ENCODE peak calls at places on chromosome 18, in six cellular contexts. T is psoas muscle, C is stomach, F is left ventricle myocardium inferior, N is neural progenitor cell, H is OCI-LY7. O is an unnamed sample. For H3K36me3 and H3K4me1, the result is how much of the 10 kb centered on the place peaks cover.

GRCh38 chr18:1047406-1047805 is 142.7 kb downstream of the ADCYAP1 start:
- DNase-seq in C (no peak), H (no peak), T (no peak), N (no peak), F (no peak), O (no peak)

GRCh38 chr18:38367473-38367872 is 801.9 kb upstream of the CELF4 start:
- DNase-seq in C (no peak), T (no peak), H (no peak), F (no peak), N (no peak), O (no peak)

GRCh38 chr18:32019251-32019943 is 772 bp downstream of the RNF125 start:
- DNase-seq in F (peak), N (peak), T (peak), H (peak), C (peak), O (peak)

GRCh38 chr18:44143054-44143453 is 537.6 kb upstream of the SETBP1 start:
- DNase-seq in N (no peak), H (no peak), F (no peak), T (no peak), C (no peak), O (no peak)

GRCh38 chr18:32607816-32608215 is 137.1 kb upstream of the GAREM1 start:
- DNase-seq in N (no peak), H (no peak), F (no peak), C (no peak), T (no peak), O (no peak)

GRCh38 chr18:62522178-62522509 is 681 bp upstream of the ZCCHC2 start:
- DNase-seq in H (no peak), T (no peak), C (no peak), F (no peak), N (no peak), O (no peak)

GRCh38 chr18:13463526-13463925 is 245.0 kb downstream of the LDLRAD4 start:
- DNase-seq in T (no peak), F (no peak), N (no peak), C (no peak), H (no peak), O (no peak)

GRCh38 chr18:27227721-27228120 is 42.6 kb upstream of the CHST9 start:
- DNase-seq in F (no peak), H (no peak), N (no peak), C (no peak), T (no peak), O (no peak)

GRCh38 chr18:67282796-67283195 is 233.7 kb downstream of the DSEL start:
- DNase-seq in H (no peak), F (no peak), C (no peak), T (no peak), N (no peak), O (no peak)

GRCh38 chr18:32139835-32140283 is 48.2 kb downstream of the RNF138 start:
- DNase-seq in N (no peak), C (no peak), T (no peak), H (no peak), F (no peak), O (no peak)

GRCh38 chr18:12593861-12594260 is 64.0 kb downstream of the SPIRE1 start:
- DNase-seq in C (no peak), N (no peak), H (no peak), T (no peak), F (no peak), O (no peak)

GRCh38 chr18:76455015-76455676 is 39.9 kb downstream of the ZNF516 start:
- DNase-seq in H (no peak), F (no peak), C (no peak), N (no peak), T (no peak), O (no peak)

GRCh38 chr18:50917021-50917420 is 38.1 kb downstream of the ME2 start:
- DNase-seq in T (no peak), C (no peak), H (no peak), F (no peak), N (no peak), O (no peak)

GRCh38 chr18:66508937-66509336 is 95.0 kb downstream of the CDH19 start:
- DNase-seq in F (no peak), H (no peak), T (no peak), C (no peak), N (no peak), O (no peak)

GRCh38 chr18:60053747-60054304 is 154.0 kb downstream of the PMAIP1 start:
- DNase-seq in F (no peak), T (no peak), N (peak), C (no peak), H (no peak), O (no peak)

GRCh38 chr18:63492851-63493250 is 16.1 kb downstream of the SERPINB5 start:
- DNase-seq in T (no peak), N (no peak), F (no peak), C (no peak), H (no peak), O (no peak)

GRCh38 chr18:36634573-36635216 is 194.1 kb downstream of the TPGS2 start:
- DNase-seq in H (no peak), T (no peak), C (no peak), N (no peak), F (no peak), O (no peak)

GRCh38 chr18:27315001-27315400 is 129.9 kb upstream of the CHST9 start:
- DNase-seq in T (no peak), F (no peak), C (no peak), N (no peak), H (no peak), O (no peak)

GRCh38 chr18:9736942-9737813 is 29.1 kb downstream of the RAB31 start:
- DNase-seq in T (no peak), C (no peak), N (no peak), F (no peak), H (no peak), O (no peak)

GRCh38 chr18:13568443-13569392 is 157.6 kb downstream of the FAM210A start:
- DNase-seq in N (no peak), F (no peak), T (no peak), H (peak), C (no peak), O (no peak)

DNA sequence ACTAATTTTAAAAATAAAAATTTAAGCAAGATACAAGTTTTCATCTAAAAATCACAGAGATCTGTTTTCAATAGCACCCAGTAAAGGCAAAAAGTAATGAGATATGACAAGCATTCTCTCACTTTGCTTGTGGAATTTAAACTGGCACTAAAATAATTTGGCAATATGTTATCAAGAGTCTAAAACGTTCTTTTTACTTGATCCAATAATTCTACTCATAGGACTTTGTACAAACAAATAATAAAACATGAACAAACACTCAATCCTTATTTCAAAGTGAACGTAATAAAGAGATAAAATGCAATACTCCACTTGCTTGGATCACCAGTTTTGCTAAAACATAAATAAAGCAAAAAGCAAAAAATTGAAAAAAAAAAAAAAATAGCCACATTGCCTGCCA is 30.4 kb downstream of the PIAS2 start:
- DNase-seq in N (no peak), T (no peak), F (no peak), H (no peak), C (no peak), O (no peak)
- H3K36me3 ChIP-seq in N (under half), T (under half), F (under half), H (under half), C (under half), O (under half)

GRCh38 chr18:21450503-21450902 is 150.0 kb downstream of the ESCO1 start:
- DNase-seq in C (no peak), T (no peak), H (no peak), N (no peak), F (no peak), O (no peak)
- H3K4me3 ChIP-seq in C (no peak), T (peak), H (no peak), N (no peak), F (no peak), O (no peak)

GRCh38 chr18:48832961-48833700 is 117.6 kb downstream of the SMAD7 start:
- DNase-seq in N (peak), H (no peak), F (peak), T (no peak), C (peak), O (peak)

GRCh38 chr18:48829443-48830149 is 121.2 kb downstream of the SMAD7 start:
- DNase-seq in N (peak), C (peak), H (no peak), T (no peak), F (no peak), O (peak)

GRCh38 chr18:48828713-48829442 is 121.9 kb downstream of the SMAD7 start:
- DNase-seq in N (peak), C (peak), T (no peak), H (no peak), F (no peak), O (no peak)

GRCh38 chr18:48831802-48832201 is 119.0 kb downstream of the SMAD7 start:
- DNase-seq in C (peak), T (no peak), H (no peak), F (no peak), N (no peak), O (no peak)

GRCh38 chr18:48831113-48831759 is 119.5 kb downstream of the SMAD7 start:
- DNase-seq in N (no peak), C (peak), H (no peak), T (no peak), F (no peak), O (no peak)
- H3K4me1 ChIP-seq in N (half or more), C (under half), H (half or more), T (under half), F (half or more), O (under half)

GRCh38 chr18:79418642-79419041 is 22.9 kb downstream of the NFATC1 start:
- DNase-seq in C (no peak), H (no peak), F (no peak), T (no peak), N (no peak), O (no peak)
- H3K36me3 ChIP-seq in C (under half), H (under half), F (under half), T (under half), N (under half), O (under half)

DNA sequence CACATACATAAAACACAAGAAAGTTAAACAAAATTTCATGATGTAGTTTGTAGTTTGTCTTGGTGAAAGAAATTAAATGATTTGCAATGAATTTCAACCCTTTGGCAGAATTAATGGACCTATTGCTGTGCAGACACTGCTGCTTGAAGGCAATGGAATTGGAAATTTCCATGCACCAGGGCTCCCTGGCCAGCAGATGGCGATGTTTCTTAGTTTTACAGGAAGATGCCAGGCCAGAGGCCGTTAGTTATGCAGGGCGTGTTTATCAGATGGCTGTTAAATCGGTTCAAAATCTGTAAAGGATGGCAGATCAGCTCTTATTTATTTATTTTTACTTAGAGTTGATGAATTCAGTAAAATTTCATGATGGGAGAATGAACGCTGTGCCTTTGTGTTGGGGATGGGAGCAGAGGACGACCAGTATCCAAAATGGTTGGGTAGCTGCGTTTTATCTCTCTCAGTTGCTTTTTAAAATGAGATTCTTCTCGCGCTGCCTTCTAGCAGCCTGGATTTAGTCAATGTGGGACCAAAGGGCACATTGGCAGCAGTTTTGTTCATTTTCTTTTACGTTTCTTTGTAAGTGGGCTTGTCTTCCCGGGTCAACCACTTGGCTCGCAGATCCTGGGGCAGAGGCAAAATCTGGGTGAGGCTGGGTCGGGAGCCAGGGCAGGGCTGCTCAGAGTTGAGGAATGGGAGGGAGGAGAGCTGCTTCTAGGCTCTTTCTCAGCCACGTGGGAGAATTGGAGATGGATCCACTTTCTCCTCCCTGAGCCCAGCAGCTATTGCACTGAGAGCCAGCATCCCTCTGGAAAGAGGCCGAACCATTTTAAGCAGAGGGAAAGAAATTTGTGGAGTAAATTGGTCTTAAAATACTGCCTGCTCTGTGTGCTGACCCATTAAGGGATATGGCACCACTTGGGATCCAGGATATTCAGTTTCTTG is 344.0 kb downstream of the PIK3C3 start:
- DNase-seq in T (peak), N (peak), H (peak), F (peak), C (peak), O (peak)
- H3K4me3 ChIP-seq in T (no peak), N (no peak), H (no peak), F (peak), C (peak), O (no peak)

DNA sequence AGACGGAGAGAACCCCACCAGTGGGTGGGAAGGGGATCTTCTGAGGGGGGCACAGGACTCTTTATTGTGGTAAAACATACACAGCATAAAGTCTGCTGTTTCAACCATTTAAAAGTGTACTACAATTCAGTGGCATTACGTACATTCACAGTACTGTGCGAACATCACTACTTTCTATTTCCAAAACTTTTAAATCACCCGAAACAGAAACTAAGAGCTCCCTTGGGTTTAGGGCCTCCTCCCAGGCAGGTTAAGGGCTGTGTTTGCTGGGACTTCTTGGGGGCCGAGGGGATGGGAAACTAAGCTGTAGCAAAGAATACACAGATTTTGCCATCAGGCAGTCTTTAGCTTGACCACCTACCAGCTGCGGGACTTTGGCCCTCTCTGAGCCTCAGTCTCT is 242.0 kb downstream of the HAUS1 start:
- DNase-seq in C (no peak), H (no peak), N (no peak), F (no peak), T (no peak), O (no peak)
- H3K4me1 ChIP-seq in C (under half), H (under half), N (under half), F (under half), T (under half), O (under half)

GRCh38 chr18:74153377-74153776 is 5.1 kb downstream of the TIMM21 start:
- DNase-seq in H (no peak), T (no peak), C (no peak), N (no peak), F (no peak), O (no peak)

GRCh38 chr18:74152270-74152669 is 3.9 kb downstream of the TIMM21 start:
- DNase-seq in H (no peak), F (no peak), C (no peak), N (no peak), T (no peak), O (no peak)

GRCh38 chr18:74155276-74155675 is 7.0 kb downstream of the TIMM21 start:
- DNase-seq in N (no peak), H (no peak), T (no peak), C (no peak), F (no peak), O (no peak)

GRCh38 chr18:74153793-74154192 is 5.5 kb downstream of the TIMM21 start:
- DNase-seq in T (no peak), N (no peak), H (no peak), F (no peak), C (no peak), O (no peak)

DNA sequence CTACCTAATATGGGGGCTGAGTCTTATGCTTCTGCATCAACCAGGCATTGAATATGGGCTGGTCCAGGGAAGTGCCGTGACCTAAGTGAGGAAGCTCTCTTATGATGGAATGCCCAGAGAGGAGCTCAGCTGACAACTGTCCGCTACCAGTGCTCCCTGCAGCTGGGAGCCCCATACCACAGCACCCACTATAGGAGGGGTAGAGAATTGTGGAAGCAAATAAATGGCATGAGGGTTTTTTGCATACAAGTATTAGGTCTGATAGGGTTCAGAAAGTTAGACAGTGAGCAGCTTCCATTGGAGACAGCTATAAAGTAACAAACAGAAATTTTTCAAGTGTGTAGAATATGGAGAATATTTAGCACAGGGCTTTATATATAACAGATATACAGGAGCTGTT is 4.6 kb downstream of the TIMM21 start:
- DNase-seq in C (no peak), T (no peak), F (no peak), N (no peak), H (no peak), O (no peak)
- H3K36me3 ChIP-seq in C (half or more), T (half or more), F (under half), N (under half), H (under half), O (under half)

DNA sequence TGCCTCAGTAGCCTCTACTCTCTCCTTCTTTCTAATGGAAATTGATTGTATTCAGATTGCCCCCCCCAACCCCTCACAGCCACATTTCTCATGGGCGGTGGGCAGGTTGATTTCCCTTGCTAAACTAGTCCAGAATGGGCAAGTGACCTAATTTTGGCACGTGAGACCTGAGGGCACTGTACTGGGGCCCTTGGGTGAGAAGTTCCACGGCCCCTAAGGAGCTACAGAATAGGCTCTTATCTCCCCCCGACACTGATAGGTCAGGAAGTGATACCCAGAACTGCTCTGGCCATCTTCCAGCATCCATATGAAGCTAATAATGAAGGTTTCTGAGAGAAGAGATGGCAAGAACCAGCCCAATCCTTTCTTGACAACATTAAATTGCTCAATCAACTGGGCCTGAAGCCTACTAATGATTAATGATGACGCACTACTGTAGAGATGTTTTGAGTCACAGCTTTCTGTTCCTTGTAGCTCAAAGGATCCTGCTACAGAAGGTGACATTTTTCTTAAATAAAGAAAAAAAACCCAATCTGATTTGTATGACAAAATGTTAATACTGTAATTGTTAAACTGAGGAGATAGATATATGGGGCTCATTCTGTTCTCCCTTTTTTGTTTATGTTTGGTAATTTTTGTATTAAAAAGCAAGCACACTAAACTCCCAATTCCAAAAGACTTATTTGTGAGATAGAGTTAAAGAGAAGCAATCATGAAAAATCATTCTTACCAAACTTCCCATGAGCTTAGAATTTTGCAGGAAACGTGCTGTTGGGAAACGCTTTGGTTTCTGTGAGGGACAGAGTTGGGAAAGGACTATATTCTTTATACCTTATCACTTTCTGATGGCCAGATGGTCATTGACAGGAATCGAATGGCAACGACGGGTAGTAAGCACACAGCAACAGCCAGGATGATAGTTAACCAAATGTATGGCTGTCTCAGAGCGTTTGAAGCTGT is 28.2 kb upstream of the NARS1 start:
- DNase-seq in C (no peak), F (no peak), T (no peak), N (no peak), H (no peak), O (no peak)
- H3K4me3 ChIP-seq in C (no peak), F (no peak), T (no peak), N (no peak), H (no peak), O (no peak)

GRCh38 chr18:7954229-7954628 is 387.1 kb downstream of the PTPRM start:
- DNase-seq in N (no peak), T (no peak), F (no peak), H (no peak), C (no peak), O (no peak)
- H3K4me1 ChIP-seq in N (under half), T (under half), F (half or more), H (under half), C (under half), O (under half)